ENCODE peak calls at places on chromosome 10, in six cellular contexts. R, F, M, Y, B and Q are unnamed samples.
A peak's percentile ranks its signal among the peaks of the same experiment; 100 is the strongest.

GRCh38 chr10:130455111-130455695 is 319.0 kb downstream of the GLRX3 start:
- DNase-seq in B (no peak), R (no peak), F (no peak), Y (no peak), M (no peak), Q (no peak)

GRCh38 chr10:70664702-70665195 is 7.6 kb upstream of the ADAMTS14 start:
- DNase-seq in B (no peak), M (no peak), F (no peak), Y (peak; percentile 99), R (peak; percentile 23), Q (peak; percentile 89)

GRCh38 chr10:35005868-35006267 is 84.3 kb downstream of the CUL2 start:
- DNase-seq in F (no peak), R (no peak), B (no peak), M (no peak), Y (peak; percentile 88), Q (peak; percentile 100)

GRCh38 chr10:71138126-71138860 is 74.1 kb upstream of the UNC5B start:
- DNase-seq in R (no peak), F (no peak), M (no peak), Y (no peak), B (no peak), Q (no peak)

GRCh38 chr10:93461807-93462178 is 20.3 kb downstream of the MYOF start:
- DNase-seq in B (no peak), F (no peak), Y (no peak), M (no peak), R (no peak), Q (no peak)

GRCh38 chr10:6561552-6561951 is 18.5 kb downstream of the PRKCQ start:
- DNase-seq in R (no peak), F (no peak), Y (no peak), B (no peak), M (no peak), Q (no peak)

GRCh38 chr10:80633383-80633860 is 95.7 kb downstream of the SH2D4B start:
- DNase-seq in R (no peak), Y (no peak), B (no peak), M (no peak), F (peak; percentile 66), Q (no peak)

GRCh38 chr10:15430969-15431791 is 60.1 kb upstream of the FAM171A1 start:
- DNase-seq in R (no peak), Y (no peak), B (no peak), M (no peak), F (no peak), Q (no peak)

GRCh38 chr10:28359334-28359733 is 56.5 kb upstream of the MPP7 start:
- DNase-seq in F (no peak), M (no peak), R (no peak), B (no peak), Y (no peak), Q (no peak)

GRCh38 chr10:17454801-17455520 is 566 bp upstream of the ST8SIA6 start:
- DNase-seq in R (no peak), M (no peak), B (no peak), Y (no peak), F (no peak), Q (no peak)

GRCh38 chr10:108789911-108790310 is 1133.4 kb downstream of the XPNPEP1 start:
- DNase-seq in M (no peak), B (no peak), R (no peak), F (no peak), Y (no peak), Q (no peak)

GRCh38 chr10:124127563-124127962 is 34.2 kb upstream of the CHST15 start:
- DNase-seq in F (no peak), M (no peak), R (no peak), Y (no peak), B (no peak), Q (no peak)

GRCh38 chr10:104259999-104260774 is 5.5 kb downstream of the GSTO1 start:
- DNase-seq in R (no peak), M (no peak), B (no peak), F (peak; percentile 45), Y (peak; percentile 60), Q (no peak)

GRCh38 chr10:58435297-58435696 is 50.1 kb downstream of the TFAM start:
- DNase-seq in M (peak; percentile 30), F (peak; percentile 21), R (peak; percentile 10), B (peak; percentile 43), Y (peak; percentile 99), Q (peak; percentile 96)

GRCh38 chr10:6204341-6205191 is 1.8 kb downstream of the PFKFB3 start:
- DNase-seq in M (no peak), F (no peak), B (peak; percentile 76), Y (peak; percentile 65), R (no peak), Q (no peak)

GRCh38 chr10:34526758-34527730 is 288.1 kb downstream of the PARD3 start:
- DNase-seq in Y (peak; percentile 93), B (no peak), F (no peak), M (no peak), R (no peak), Q (peak; percentile 95)

GRCh38 chr10:126904493-126904806 is 778 bp upstream of the DOCK1 start:
- DNase-seq in M (no peak), F (no peak), B (no peak), Y (no peak), R (no peak), Q (no peak)

GRCh38 chr10:8069108-8069507 is 14.6 kb downstream of the GATA3 start:
- DNase-seq in R (no peak), F (no peak), B (no peak), M (no peak), Y (no peak), Q (no peak)

GRCh38 chr10:95660283-95660682 is 3.8 kb upstream of the ALDH18A1 start:
- DNase-seq in Y (peak; percentile 29), B (no peak), M (no peak), F (no peak), R (no peak), Q (peak; percentile 21)

GRCh38 chr10:30749368-30749767 is 119.8 kb upstream of the LYZL2 start:
- DNase-seq in B (no peak), F (no peak), Y (no peak), R (no peak), M (no peak), Q (no peak)

GRCh38 chr10:30745953-30746352 is 116.4 kb upstream of the LYZL2 start:
- DNase-seq in Y (no peak), F (no peak), B (no peak), R (no peak), M (no peak), Q (no peak)

GRCh38 chr10:30747633-30748032 is 118.1 kb upstream of the LYZL2 start:
- DNase-seq in M (no peak), F (no peak), R (no peak), Y (peak; percentile 38), B (no peak), Q (no peak)

GRCh38 chr10:30750971-30751677 is 121.6 kb upstream of the LYZL2 start:
- DNase-seq in R (no peak), B (no peak), Y (no peak), M (no peak), F (no peak), Q (no peak)

GRCh38 chr10:30748152-30748845 is 118.7 kb upstream of the LYZL2 start:
- DNase-seq in F (no peak), B (no peak), R (no peak), Y (no peak), M (no peak), Q (no peak)
- H3K4me3 ChIP-seq in F (no peak overlapping the region), B (no peak overlapping the region), R (no peak overlapping the region), Y (no peak overlapping the region), M (no peak overlapping the region), Q (no peak overlapping the region)

GRCh38 chr10:30189254-30189583 is 129.8 kb upstream of the JCAD start:
- DNase-seq in Y (no peak), B (no peak), M (no peak), R (no peak), F (no peak), Q (no peak)

GRCh38 chr10:30187010-30187409 is 127.6 kb upstream of the JCAD start:
- DNase-seq in Y (no peak), F (no peak), B (no peak), M (no peak), R (no peak), Q (no peak)

GRCh38 chr10:30188101-30188500 is 128.7 kb upstream of the JCAD start:
- DNase-seq in B (no peak), R (no peak), Y (peak; percentile 10), M (no peak), F (no peak), Q (no peak)

GRCh38 chr10:30190831-30191552 is 131.6 kb upstream of the JCAD start:
- DNase-seq in R (no peak), Y (no peak), M (no peak), B (no peak), F (no peak), Q (no peak)

GRCh38 chr10:30188567-30189253 is 129.3 kb upstream of the JCAD start:
- DNase-seq in M (no peak), R (no peak), Y (no peak), B (no peak), F (no peak), Q (no peak)
- TF ChIP-seq CTCF in M (no peak), R (no peak), Y (no peak), B (no peak), F (no peak), Q (no peak)

GRCh38 chr10:74822583-74823089 is 3.8 kb upstream of the KAT6B start:
- DNase-seq in M (no peak), B (no peak), F (no peak), R (no peak), Y (peak; percentile 8), Q (peak; percentile 59)

GRCh38 chr10:74823791-74824183 is 2.6 kb upstream of the KAT6B start:
- DNase-seq in B (no peak), Y (no peak), F (no peak), M (no peak), R (no peak), Q (no peak)

GRCh38 chr10:74825033-74825370 is 1.4 kb upstream of the KAT6B start:
- DNase-seq in B (peak; percentile 49), R (peak; percentile 55), M (no peak), Y (no peak), F (peak; percentile 52), Q (no peak)

GRCh38 chr10:74825371-74826141 is 844 bp upstream of the KAT6B start:
- DNase-seq in F (peak; percentile 82), B (no peak), R (peak; percentile 72), Y (no peak), M (no peak), Q (no peak)

GRCh38 chr10:74824184-74825032 is 2.0 kb upstream of the KAT6B start:
- DNase-seq in Y (no peak), R (peak; percentile 13), B (no peak), M (no peak), F (peak; percentile 25), Q (no peak)
- H3K4me3 ChIP-seq in Y (peak overlapping the region; percentile 86), R (peak overlapping the region; percentile 75), B (peak overlapping the region; percentile 95), M (peak overlapping the region; percentile 98), F (peak overlapping the region; percentile 73), Q (peak overlapping the region; percentile 51)

GRCh38 chr10:100008142-100008522 is 1.6 kb downstream of the DNMBP start:
- DNase-seq in Y (no peak), B (no peak), R (no peak), F (no peak), M (no peak), Q (no peak)

GRCh38 chr10:100008708-100009282 is 952 bp downstream of the DNMBP start:
- DNase-seq in M (no peak), F (no peak), Y (no peak), R (no peak), B (no peak), Q (no peak)

GRCh38 chr10:100007239-100008141 is 2.3 kb downstream of the DNMBP start:
- DNase-seq in M (no peak), F (no peak), Y (no peak), R (no peak), B (no peak), Q (no peak)

GRCh38 chr10:100009793-100010676 is at the start of gene DNMBP:
- DNase-seq in R (peak; percentile 86), M (peak; percentile 21), F (peak; percentile 96), B (peak; percentile 91), Y (peak; percentile 60), Q (no peak)

GRCh38 chr10:100009283-100009792 is 409 bp downstream of the DNMBP start:
- DNase-seq in Y (no peak), B (no peak), R (no peak), M (no peak), F (no peak), Q (no peak)
- TF ChIP-seq CTCF in Y (peak; percentile 63), B (no peak), R (peak; percentile 59), M (no peak), F (peak; percentile 55), Q (peak; percentile 55)